ENCODE peak calls at places on chromosomes 5 and 9, in nine cellular contexts. One of them, this sample, is unnamed.

GRCh38 chr9:135608294-135608998 is 30.9 kb downstream of the GLT6D1 start:
- DNase-seq in DND-41: no peak
- DNase-seq in prostate gland: peak
- DNase-seq in neural progenitor cell: no peak
- DNase-seq in HFF-Myc: no peak
- DNase-seq in adrenal gland: no peak
- DNase-seq in fibroblast of the aortic adventitia: no peak
- DNase-seq in mammary epithelial cell: no peak
- DNase-seq in kidney epithelial cell: no peak
- DNase-seq in this sample: no peak

GRCh38 chr5:151239237-151239861 is 13.6 kb upstream of the GM2A start:
- DNase-seq in HFF-Myc: no peak
- DNase-seq in kidney epithelial cell: no peak
- DNase-seq in adrenal gland: peak
- DNase-seq in DND-41: no peak
- DNase-seq in neural progenitor cell: peak
- DNase-seq in fibroblast of the aortic adventitia: peak
- DNase-seq in prostate gland: no peak
- DNase-seq in mammary epithelial cell: no peak
- DNase-seq in this sample: no peak

GRCh38 chr9:107711528-107711927 is 222.0 kb upstream of the KLF4 start:
- DNase-seq in kidney epithelial cell: peak
- DNase-seq in mammary epithelial cell: peak
- DNase-seq in adrenal gland: peak
- DNase-seq in neural progenitor cell: no peak
- DNase-seq in DND-41: no peak
- DNase-seq in HFF-Myc: peak
- DNase-seq in prostate gland: no peak
- DNase-seq in fibroblast of the aortic adventitia: peak
- DNase-seq in this sample: no peak

GRCh38 chr9:18566125-18566524 is 92.2 kb downstream of the ADAMTSL1 start:
- DNase-seq in mammary epithelial cell: peak
- DNase-seq in fibroblast of the aortic adventitia: peak
- DNase-seq in HFF-Myc: no peak
- DNase-seq in DND-41: no peak
- DNase-seq in kidney epithelial cell: peak
- DNase-seq in prostate gland: no peak
- DNase-seq in adrenal gland: no peak
- DNase-seq in neural progenitor cell: no peak
- DNase-seq in this sample: no peak

GRCh38 chr9:4366649-4367330 is 66.9 kb upstream of the GLIS3 start:
- DNase-seq in neural progenitor cell: peak
- DNase-seq in kidney epithelial cell: no peak
- DNase-seq in mammary epithelial cell: peak
- DNase-seq in adrenal gland: peak
- DNase-seq in DND-41: no peak
- DNase-seq in prostate gland: no peak
- DNase-seq in fibroblast of the aortic adventitia: peak
- DNase-seq in HFF-Myc: peak
- DNase-seq in this sample: peak

GRCh38 chr9:93669116-93669957 is 93.0 kb downstream of the PHF2 start:
- DNase-seq in DND-41: peak
- DNase-seq in mammary epithelial cell: no peak
- DNase-seq in neural progenitor cell: no peak
- DNase-seq in adrenal gland: peak
- DNase-seq in prostate gland: no peak
- DNase-seq in fibroblast of the aortic adventitia: no peak
- DNase-seq in kidney epithelial cell: no peak
- DNase-seq in HFF-Myc: no peak
- DNase-seq in this sample: no peak

GRCh38 chr9:72473474-72474241 is 47.8 kb upstream of the TMC1 start:
- DNase-seq in neural progenitor cell: no peak
- DNase-seq in HFF-Myc: no peak
- DNase-seq in fibroblast of the aortic adventitia: peak
- DNase-seq in adrenal gland: no peak
- DNase-seq in kidney epithelial cell: peak
- DNase-seq in prostate gland: no peak
- DNase-seq in mammary epithelial cell: peak
- DNase-seq in DND-41: no peak
- DNase-seq in this sample: no peak

GRCh38 chr5:84384604-84385575 is at the start of gene EDIL3:
- DNase-seq in kidney epithelial cell: no peak
- DNase-seq in adrenal gland: peak
- DNase-seq in fibroblast of the aortic adventitia: peak
- DNase-seq in HFF-Myc: no peak
- DNase-seq in mammary epithelial cell: peak
- DNase-seq in neural progenitor cell: peak
- DNase-seq in prostate gland: no peak
- DNase-seq in DND-41: no peak
- DNase-seq in this sample: no peak

GRCh38 chr9:133088146-133088750 is 26.5 kb downstream of the CEL start:
- DNase-seq in adrenal gland: no peak
- DNase-seq in mammary epithelial cell: no peak
- DNase-seq in prostate gland: no peak
- DNase-seq in fibroblast of the aortic adventitia: no peak
- DNase-seq in DND-41: no peak
- DNase-seq in HFF-Myc: no peak
- DNase-seq in neural progenitor cell: no peak
- DNase-seq in kidney epithelial cell: no peak
- DNase-seq in this sample: no peak

GRCh38 chr5:66807743-66808142 is 211.6 kb downstream of the MAST4 start:
- DNase-seq in HFF-Myc: peak
- DNase-seq in adrenal gland: peak
- DNase-seq in mammary epithelial cell: peak
- DNase-seq in prostate gland: peak
- DNase-seq in DND-41: no peak
- DNase-seq in kidney epithelial cell: peak
- DNase-seq in fibroblast of the aortic adventitia: peak
- DNase-seq in neural progenitor cell: peak
- DNase-seq in this sample: no peak

GRCh38 chr9:22169243-22169642 is 160.1 kb upstream of the CDKN2B start:
- DNase-seq in HFF-Myc: no peak
- DNase-seq in kidney epithelial cell: no peak
- DNase-seq in fibroblast of the aortic adventitia: peak
- DNase-seq in adrenal gland: no peak
- DNase-seq in DND-41: no peak
- DNase-seq in prostate gland: no peak
- DNase-seq in mammary epithelial cell: peak
- DNase-seq in neural progenitor cell: no peak
- DNase-seq in this sample: no peak

GRCh38 chr9:20805766-20806165 is 121.7 kb downstream of the FOCAD start:
- DNase-seq in HFF-Myc: no peak
- DNase-seq in mammary epithelial cell: no peak
- DNase-seq in adrenal gland: no peak
- DNase-seq in DND-41: no peak
- DNase-seq in prostate gland: no peak
- DNase-seq in kidney epithelial cell: no peak
- DNase-seq in neural progenitor cell: no peak
- DNase-seq in fibroblast of the aortic adventitia: no peak
- DNase-seq in this sample: no peak

GRCh38 chr5:121156565-121156964 is 692.5 kb downstream of the PRR16 start:
- DNase-seq in fibroblast of the aortic adventitia: no peak
- DNase-seq in DND-41: no peak
- DNase-seq in prostate gland: no peak
- DNase-seq in kidney epithelial cell: no peak
- DNase-seq in neural progenitor cell: peak
- DNase-seq in adrenal gland: no peak
- DNase-seq in HFF-Myc: no peak
- DNase-seq in mammary epithelial cell: no peak
- DNase-seq in this sample: no peak

GRCh38 chr9:129137292-129138143 is 26.3 kb downstream of the PTPA start:
- DNase-seq in DND-41: no peak
- DNase-seq in prostate gland: no peak
- DNase-seq in HFF-Myc: no peak
- DNase-seq in neural progenitor cell: no peak
- DNase-seq in adrenal gland: no peak
- DNase-seq in kidney epithelial cell: no peak
- DNase-seq in mammary epithelial cell: no peak
- DNase-seq in fibroblast of the aortic adventitia: no peak
- DNase-seq in this sample: no peak

GRCh38 chr9:92727716-92728700 is 36.6 kb downstream of the BICD2 start:
- DNase-seq in DND-41: no peak
- DNase-seq in kidney epithelial cell: no peak
- DNase-seq in prostate gland: no peak
- DNase-seq in HFF-Myc: no peak
- DNase-seq in mammary epithelial cell: no peak
- DNase-seq in neural progenitor cell: no peak
- DNase-seq in adrenal gland: no peak
- DNase-seq in fibroblast of the aortic adventitia: no peak
- DNase-seq in this sample: no peak

GRCh38 chr5:119354522-119355243 is 1.1 kb upstream of the TNFAIP8 start:
- DNase-seq in DND-41: no peak
- DNase-seq in HFF-Myc: no peak
- DNase-seq in neural progenitor cell: no peak
- DNase-seq in prostate gland: no peak
- DNase-seq in fibroblast of the aortic adventitia: no peak
- DNase-seq in mammary epithelial cell: no peak
- DNase-seq in adrenal gland: no peak
- DNase-seq in kidney epithelial cell: no peak
- DNase-seq in this sample: no peak

GRCh38 chr5:43110606-43111170 is 10.0 kb upstream of the ZNF131 start:
- DNase-seq in fibroblast of the aortic adventitia: no peak
- DNase-seq in prostate gland: no peak
- DNase-seq in kidney epithelial cell: no peak
- DNase-seq in mammary epithelial cell: no peak
- DNase-seq in HFF-Myc: no peak
- DNase-seq in neural progenitor cell: peak
- DNase-seq in adrenal gland: no peak
- DNase-seq in DND-41: no peak
- DNase-seq in this sample: no peak

GRCh38 chr5:137498301-137498735 is 808 bp downstream of the SPOCK1 start:
- DNase-seq in DND-41: no peak
- DNase-seq in kidney epithelial cell: no peak
- DNase-seq in prostate gland: peak
- DNase-seq in mammary epithelial cell: no peak
- DNase-seq in HFF-Myc: no peak
- DNase-seq in adrenal gland: peak
- DNase-seq in fibroblast of the aortic adventitia: peak
- DNase-seq in neural progenitor cell: peak
- DNase-seq in this sample: no peak
- H3K4me3 ChIP-seq in DND-41: no peak
- H3K4me3 ChIP-seq in kidney epithelial cell: peak
- H3K4me3 ChIP-seq in prostate gland: peak
- H3K4me3 ChIP-seq in mammary epithelial cell: peak
- H3K4me3 ChIP-seq in HFF-Myc: peak
- H3K4me3 ChIP-seq in adrenal gland: no peak
- H3K4me3 ChIP-seq in fibroblast of the aortic adventitia: peak
- H3K4me3 ChIP-seq in neural progenitor cell: peak
- H3K4me3 ChIP-seq in this sample: no peak

DNA sequence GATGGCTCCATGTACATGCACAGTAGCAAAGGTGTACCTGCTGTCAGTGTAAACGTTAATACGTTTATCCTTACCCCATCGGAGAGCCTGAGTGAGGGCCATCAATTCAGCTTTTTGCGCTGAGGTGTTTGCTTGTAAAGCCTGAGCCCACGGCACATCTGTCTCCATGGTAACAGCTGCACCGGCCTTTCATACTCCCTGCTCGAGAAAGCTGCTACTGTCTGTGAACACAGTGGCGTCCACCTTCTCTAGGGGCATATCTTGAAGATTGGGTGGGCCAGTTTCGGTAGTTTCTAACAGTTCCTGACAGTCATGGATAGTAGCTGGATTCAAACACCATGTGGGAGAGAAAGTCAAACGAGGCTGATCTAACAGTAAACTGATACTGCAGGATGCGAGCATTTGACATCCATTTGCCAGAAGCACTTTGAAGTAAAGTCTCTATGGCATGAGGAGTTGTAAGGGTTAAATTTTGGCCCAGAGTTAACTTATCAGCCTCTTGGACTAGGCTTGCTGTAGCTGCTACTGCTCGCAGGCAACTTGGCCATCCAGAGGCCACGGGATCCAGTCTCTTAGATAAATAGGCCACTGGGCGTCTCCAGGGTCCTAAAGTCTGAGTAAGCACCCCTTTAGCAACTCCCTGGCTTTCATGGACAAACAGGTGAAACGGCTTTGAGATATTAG is 21.0 kb upstream of the RHOBTB3 start:
- DNase-seq in DND-41: no peak
- DNase-seq in adrenal gland: peak
- DNase-seq in prostate gland: no peak
- DNase-seq in neural progenitor cell: peak
- DNase-seq in HFF-Myc: no peak
- DNase-seq in kidney epithelial cell: no peak
- DNase-seq in mammary epithelial cell: no peak
- DNase-seq in fibroblast of the aortic adventitia: peak
- DNase-seq in this sample: no peak
- H3K4me3 ChIP-seq in DND-41: no peak
- H3K4me3 ChIP-seq in adrenal gland: no peak
- H3K4me3 ChIP-seq in prostate gland: no peak
- H3K4me3 ChIP-seq in neural progenitor cell: peak
- H3K4me3 ChIP-seq in HFF-Myc: no peak
- H3K4me3 ChIP-seq in kidney epithelial cell: no peak
- H3K4me3 ChIP-seq in mammary epithelial cell: no peak
- H3K4me3 ChIP-seq in fibroblast of the aortic adventitia: no peak
- H3K4me3 ChIP-seq in this sample: no peak

DNA sequence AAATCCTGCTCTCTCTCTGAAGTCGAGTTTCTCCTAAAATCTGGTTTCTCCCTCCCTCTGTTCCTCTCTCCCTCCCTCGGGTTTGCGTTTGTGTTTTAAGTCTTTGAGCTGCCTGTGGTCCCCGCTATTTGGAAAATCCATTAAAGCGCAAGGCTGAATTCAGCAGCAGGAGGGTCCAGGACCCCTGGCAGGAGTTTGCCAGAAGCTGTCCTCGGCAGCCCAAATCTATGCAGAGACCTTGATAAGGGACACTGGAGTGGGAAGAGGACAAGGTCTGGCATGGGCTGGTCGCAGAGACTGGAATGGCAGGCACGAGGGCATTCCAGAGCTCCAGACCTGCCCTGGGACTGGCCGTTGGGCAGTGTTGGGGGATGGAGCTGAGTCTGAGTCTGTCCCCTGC is 1.1 kb downstream of the PDZD2 start:
- DNase-seq in adrenal gland: peak
- DNase-seq in mammary epithelial cell: no peak
- DNase-seq in kidney epithelial cell: no peak
- DNase-seq in neural progenitor cell: peak
- DNase-seq in HFF-Myc: no peak
- DNase-seq in fibroblast of the aortic adventitia: no peak
- DNase-seq in DND-41: no peak
- DNase-seq in prostate gland: no peak
- DNase-seq in this sample: no peak
- H3K4me3 ChIP-seq in adrenal gland: no peak
- H3K4me3 ChIP-seq in mammary epithelial cell: no peak
- H3K4me3 ChIP-seq in kidney epithelial cell: no peak
- H3K4me3 ChIP-seq in neural progenitor cell: peak
- H3K4me3 ChIP-seq in HFF-Myc: no peak
- H3K4me3 ChIP-seq in fibroblast of the aortic adventitia: no peak
- H3K4me3 ChIP-seq in DND-41: no peak
- H3K4me3 ChIP-seq in prostate gland: no peak
- H3K4me3 ChIP-seq in this sample: no peak

DNA sequence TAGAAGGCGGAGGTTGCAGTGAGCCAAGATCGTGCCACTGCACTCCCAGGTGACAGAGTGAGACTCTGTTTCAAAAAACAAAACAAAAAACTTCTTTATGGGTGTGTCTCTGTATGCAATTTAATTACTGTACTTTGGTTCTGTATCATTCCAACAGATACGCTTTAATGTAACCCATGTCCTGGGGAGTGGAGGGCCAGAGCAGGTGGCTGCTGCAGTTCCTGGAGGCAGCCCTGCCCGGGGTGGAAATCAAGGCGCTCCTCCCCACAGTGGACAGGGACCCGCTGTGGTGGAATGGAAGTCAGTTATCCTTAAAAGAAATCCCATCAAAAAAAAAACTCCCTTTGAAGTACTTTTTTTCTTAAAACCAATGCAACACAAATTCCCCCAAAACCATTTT is 1.9 kb downstream of the DAP start:
- DNase-seq in fibroblast of the aortic adventitia: no peak
- DNase-seq in mammary epithelial cell: no peak
- DNase-seq in prostate gland: no peak
- DNase-seq in kidney epithelial cell: no peak
- DNase-seq in HFF-Myc: no peak
- DNase-seq in DND-41: no peak
- DNase-seq in neural progenitor cell: no peak
- DNase-seq in adrenal gland: no peak
- DNase-seq in this sample: no peak
- H3K4me3 ChIP-seq in fibroblast of the aortic adventitia: no peak
- H3K4me3 ChIP-seq in mammary epithelial cell: no peak
- H3K4me3 ChIP-seq in prostate gland: no peak
- H3K4me3 ChIP-seq in kidney epithelial cell: no peak
- H3K4me3 ChIP-seq in HFF-Myc: peak
- H3K4me3 ChIP-seq in DND-41: peak
- H3K4me3 ChIP-seq in neural progenitor cell: no peak
- H3K4me3 ChIP-seq in adrenal gland: no peak
- H3K4me3 ChIP-seq in this sample: no peak